ENCODE peak calls at places on chromosomes 16 and 17, in seven cellular contexts. P, I, Q, H, R, T and G are unnamed samples.

GRCh38 chr16:67953641-67954375 is 9.9 kb upstream of the LCAT start:
- DNase-seq in P (no peak), I (no peak), Q (no peak), H (no peak), R (no peak), T (no peak), G (no peak)

GRCh38 chr16:28167730-28168129 is 44.0 kb downstream of the XPO6 start:
- DNase-seq in P (no peak), I (no peak), Q (no peak), H (no peak), R (no peak), T (no peak), G (no peak)

GRCh38 chr17:51000835-51001638 is 119.6 kb downstream of the SPAG9 start:
- DNase-seq in P (peak; percentile 45), I (peak; percentile 57), Q (no peak), H (peak; percentile 79), R (no peak), T (no peak), G (peak; percentile 78)

GRCh38 chr16:71711789-71712188 is 12.7 kb downstream of the PHLPP2 start:
- DNase-seq in P (no peak), I (no peak), Q (no peak), H (no peak), R (no peak), T (no peak), G (no peak)

GRCh38 chr17:79562117-79562805 is 48.6 kb downstream of the RBFOX3 start:
- DNase-seq in P (no peak), I (no peak), Q (no peak), H (no peak), R (no peak), T (no peak), G (no peak)

GRCh38 chr16:67150833-67151396 is at the start of gene B3GNT9:
- DNase-seq in P (peak; percentile 37), I (peak; percentile 65), Q (no peak), H (peak; percentile 84), R (no peak), T (no peak), G (peak; percentile 58)

GRCh38 chr16:54285414-54286066 is 1.0 kb downstream of the IRX3 start:
- DNase-seq in P (no peak), I (peak; percentile 25), Q (no peak), H (no peak), R (no peak), T (no peak), G (no peak)

GRCh38 chr16:28935924-28936783 is 4.4 kb downstream of the CD19 start:
- DNase-seq in P (no peak), I (peak; percentile 24), Q (peak; percentile 82), H (peak; percentile 35), R (peak; percentile 70), T (peak; percentile 80), G (peak; percentile 85)

GRCh38 chr17:80566054-80566400 is 21.4 kb downstream of the RPTOR start:
- DNase-seq in P (no peak), I (no peak), Q (no peak), H (no peak), R (no peak), T (no peak), G (no peak)